ENCODE peak calls at places on chromosome 4, in four cellular contexts. X is lower leg skin, M is BE2C, H is IMR-90. G is an unnamed sample.

GRCh38 chr4:175411251-175411650 is 400.8 kb downstream of the GPM6A start:
- DNase-seq in X (no peak), M (no peak), H (no peak), G (no peak)

GRCh38 chr4:2558301-2558700 is 21.9 kb downstream of the FAM193A start:
- DNase-seq in X (no peak), M (no peak), H (no peak), G (no peak)

GRCh38 chr4:105061136-105061696 is 85.5 kb upstream of the TET2 start:
- DNase-seq in X (peak; percentile 29), M (no peak), H (peak; percentile 5), G (no peak)

GRCh38 chr4:87251104-87251503 is 30.7 kb upstream of the KLHL8 start:
- DNase-seq in X (no peak), M (no peak), H (no peak), G (no peak)

GRCh38 chr4:147110968-147111367 is 165.3 kb upstream of the TTC29 start:
- DNase-seq in X (no peak), M (no peak), H (peak; percentile 47), G (no peak)

GRCh38 chr4:126762651-126763247 is 870.0 kb upstream of the INTU start:
- DNase-seq in X (no peak), M (no peak), H (no peak), G (no peak)

GRCh38 chr4:141587897-141588296 is 48.5 kb upstream of the IL15 start:
- DNase-seq in X (no peak), M (no peak), H (peak; percentile 64), G (no peak)

GRCh38 chr4:78226279-78226678 is 169.2 kb downstream of the FRAS1 start:
- DNase-seq in X (no peak), M (no peak), H (no peak), G (no peak)

GRCh38 chr4:18441676-18442075 is 420.1 kb upstream of the LCORL start:
- DNase-seq in X (no peak), M (no peak), H (no peak), G (no peak)

GRCh38 chr4:52957220-52957686 is 95.1 kb downstream of the RASL11B start:
- DNase-seq in X (no peak), M (no peak), H (peak; percentile 58), G (no peak)

GRCh38 chr4:3525532-3526430 is 6.4 kb downstream of the LRPAP1 start:
- DNase-seq in X (no peak), M (no peak), H (no peak), G (no peak)

DNA sequence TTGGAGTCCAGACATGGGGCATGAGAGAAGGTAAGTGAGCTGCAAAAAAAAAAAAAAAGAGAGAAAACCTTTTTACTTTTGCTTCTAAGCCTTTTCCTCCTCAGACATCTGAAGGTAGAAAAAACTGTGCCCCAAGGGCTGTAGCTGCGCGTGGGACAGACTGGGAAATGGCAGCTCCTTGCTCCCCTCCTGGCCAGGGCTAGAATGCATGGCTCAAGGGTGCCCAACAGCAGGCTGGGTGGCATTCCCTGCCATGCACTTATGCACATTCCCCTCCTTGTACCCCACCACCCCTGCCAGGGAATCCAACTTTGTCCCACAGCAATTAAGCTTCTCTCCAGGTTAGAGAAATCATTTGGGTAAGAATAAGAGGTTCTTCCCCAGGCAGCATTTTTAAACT is 421.2 kb downstream of the TRAM1L1 start:
- DNase-seq in X (no peak), M (peak; percentile 10), H (no peak), G (no peak)
- TF ChIP-seq CTCF in X (no peak), M (peak; percentile 19), H (no peak), G (no peak)

DNA sequence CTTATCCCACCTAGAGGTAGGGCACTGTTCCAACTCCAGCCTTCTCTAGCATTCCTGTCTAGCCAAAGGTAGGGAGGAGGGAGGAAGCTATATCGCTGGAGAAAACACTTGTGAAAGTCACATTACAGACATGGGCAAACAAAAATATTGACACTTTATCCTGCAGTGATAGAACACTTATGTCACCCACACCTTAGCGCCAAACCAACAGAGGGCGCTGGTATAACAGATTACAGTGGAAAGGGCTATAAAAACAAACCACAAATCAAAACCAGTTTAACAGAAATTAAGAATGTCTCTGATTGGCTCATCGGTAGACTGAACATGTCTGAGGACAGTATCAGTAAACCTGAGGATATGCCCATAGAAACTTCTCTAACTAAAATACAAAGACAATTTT is 451.3 kb downstream of the TLL1 start:
- DNase-seq in X (no peak), M (peak; percentile 67), H (no peak), G (no peak)
- TF ChIP-seq CTCF in X (no peak), M (peak; percentile 80), H (no peak), G (no peak)

DNA sequence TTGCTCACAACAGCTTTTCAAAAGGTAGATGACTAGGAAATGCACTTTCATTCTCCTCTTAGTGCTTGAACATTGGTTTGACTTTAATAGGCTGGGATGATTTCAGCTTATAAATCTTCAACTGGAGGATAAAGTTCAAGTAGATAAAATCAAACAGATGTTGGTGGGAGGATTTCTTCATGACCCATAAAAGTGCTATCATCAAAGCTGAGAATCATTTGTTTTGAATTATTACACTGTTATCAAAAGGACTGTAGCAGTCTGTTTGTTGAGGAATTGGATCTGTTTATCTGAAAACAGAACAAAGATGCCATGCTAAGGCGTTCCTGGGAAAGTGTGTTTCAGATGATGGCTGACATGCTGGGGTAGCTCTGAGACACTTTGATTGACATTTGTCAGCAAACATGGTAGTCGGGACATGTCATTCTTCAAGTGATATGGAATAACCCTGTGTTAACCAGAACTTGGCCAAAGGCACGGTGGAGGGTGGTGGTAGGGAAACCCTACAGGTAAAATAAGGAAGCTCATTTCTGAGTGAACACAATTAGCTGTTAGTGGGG is 304.0 kb upstream of the PITX2 start:
- DNase-seq in X (no peak), M (no peak), H (no peak), G (no peak)
- TF ChIP-seq CTCF in X (no peak), M (no peak), H (no peak), G (no peak)

GRCh38 chr4:37101686-37102085 is 142.9 kb upstream of the NWD2 start:
- DNase-seq in X (no peak), M (no peak), H (no peak), G (no peak)

GRCh38 chr4:37095925-37096324 is 148.6 kb upstream of the NWD2 start:
- DNase-seq in X (no peak), M (no peak), H (no peak), G (no peak)

DNA sequence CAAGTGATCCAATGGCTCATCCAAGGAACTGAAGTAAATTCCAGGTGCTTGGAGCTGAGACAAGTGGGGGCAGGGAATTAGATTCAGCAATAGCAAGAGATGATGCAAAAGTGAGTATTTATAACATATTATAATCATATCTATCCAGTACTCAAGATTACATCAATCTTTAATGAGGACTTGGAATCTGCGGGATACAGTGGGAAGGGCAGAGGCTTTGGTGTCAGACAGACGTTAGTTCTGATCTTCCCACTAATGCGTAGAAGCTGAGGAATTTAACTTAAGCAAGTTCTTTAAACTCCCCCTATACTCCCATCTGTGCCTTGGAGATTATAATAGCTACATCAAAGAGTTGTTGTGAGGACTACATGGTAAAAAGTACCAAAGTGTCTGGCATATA is 143.3 kb upstream of the NWD2 start:
- DNase-seq in X (no peak), M (no peak), H (no peak), G (no peak)
- TF ChIP-seq CTCF in X (no peak), M (no peak), H (no peak), G (no peak)

GRCh38 chr4:40923326-40924095 is 173.8 kb downstream of the NSUN7 start:
- DNase-seq in X (no peak), M (peak; percentile 25), H (no peak), G (no peak)

GRCh38 chr4:40924096-40924792 is 174.5 kb downstream of the NSUN7 start:
- DNase-seq in X (no peak), M (peak; percentile 80), H (peak; percentile 49), G (peak; percentile 54)

GRCh38 chr4:40927108-40927507 is 177.4 kb downstream of the NSUN7 start:
- DNase-seq in X (no peak), M (no peak), H (no peak), G (no peak)

GRCh38 chr4:40924793-40925117 is 175.0 kb downstream of the NSUN7 start:
- DNase-seq in X (no peak), M (no peak), H (no peak), G (no peak)
- TF ChIP-seq CTCF in X (no peak), M (no peak), H (no peak), G (peak; percentile 3)